ENCODE peak calls at places on chromosomes 2 and 18, in ten cellular contexts. V is AG04449, Q is kidney, F is IMR-90, Z is thoracic aorta, D is mucosa of descending colon, Y is astrocyte of the cerebellum, N is NB4, J is GM23338, W is GM12865. T is an unnamed sample.

GRCh38 chr18:23134780-23135678 is at the start of gene CABLES1:
- DNase-seq in V (no peak), Q (peak; percentile 90), F (peak; percentile 59), Z (no peak), D (peak; percentile 79), Y (no peak), N (peak; percentile 73), J (peak; percentile 69), W (peak; percentile 71), T (no peak)

GRCh38 chr2:55922488-55922887 is 1.1 kb downstream of the EFEMP1 start:
- DNase-seq in V (no peak), Q (no peak), F (peak; percentile 58), Z (no peak), D (no peak), Y (no peak), N (no peak), J (peak; percentile 77), W (no peak), T (no peak)

GRCh38 chr2:238433941-238434845 is 7.5 kb downstream of the ASB1 start:
- DNase-seq in V (peak; percentile 83), Q (no peak), F (peak; percentile 96), Z (no peak), D (no peak), Y (no peak), N (no peak), J (no peak), W (no peak), T (no peak)

GRCh38 chr2:66601624-66602023 is 166.7 kb downstream of the MEIS1 start:
- DNase-seq in V (no peak), Q (no peak), F (no peak), Z (no peak), D (no peak), Y (no peak), N (no peak), J (no peak), W (no peak), T (no peak)

GRCh38 chr2:199310654-199311275 is 147.0 kb downstream of the SATB2 start:
- DNase-seq in V (no peak), Q (no peak), F (no peak), Z (no peak), D (no peak), Y (no peak), N (no peak), J (no peak), W (no peak), T (no peak)

GRCh38 chr2:70767699-70768584 is at the start of gene ADD2:
- DNase-seq in V (no peak), Q (no peak), F (peak; percentile 1), Z (no peak), D (peak; percentile 27), Y (no peak), N (peak; percentile 81), J (peak; percentile 83), W (peak; percentile 24), T (no peak)

GRCh38 chr2:226213717-226214116 is 585.9 kb downstream of the IRS1 start:
- DNase-seq in V (peak; percentile 75), Q (no peak), F (peak; percentile 88), Z (no peak), D (no peak), Y (peak; percentile 63), N (no peak), J (no peak), W (no peak), T (peak; percentile 21)

GRCh38 chr2:36459725-36460137 is 104.2 kb downstream of the CRIM1 start:
- DNase-seq in V (no peak), Q (no peak), F (peak; percentile 63), Z (no peak), D (peak; percentile 72), Y (no peak), N (peak; percentile 12), J (peak; percentile 84), W (no peak), T (no peak)

GRCh38 chr2:102932521-102932920 is 170.7 kb downstream of the TMEM182 start:
- DNase-seq in V (no peak), Q (no peak), F (no peak), Z (no peak), D (no peak), Y (no peak), N (no peak), J (no peak), W (no peak), T (no peak)

GRCh38 chr2:219727771-219728429 is 100.5 kb downstream of the SLC4A3 start:
- DNase-seq in V (no peak), Q (no peak), F (no peak), Z (no peak), D (no peak), Y (no peak), N (peak; percentile 49), J (no peak), W (no peak), T (no peak)

GRCh38 chr2:215850380-215850779 is 163.0 kb downstream of the MREG start:
- DNase-seq in V (no peak), Q (no peak), F (peak; percentile 26), Z (no peak), D (no peak), Y (no peak), N (no peak), J (no peak), W (no peak), T (no peak)

GRCh38 chr2:82819936-82820335 is 1639.1 kb downstream of the SUCLG1 start:
- DNase-seq in V (no peak), Q (no peak), F (no peak), Z (no peak), D (no peak), Y (peak; percentile 26), N (no peak), J (no peak), W (no peak), T (no peak)

GRCh38 chr2:78063246-78064020 is 541.3 kb upstream of the LRRTM4 start:
- DNase-seq in V (no peak), Q (no peak), F (no peak), Z (no peak), D (no peak), Y (no peak), N (no peak), J (no peak), W (no peak), T (no peak)

GRCh38 chr18:78924301-78925192 is 55.1 kb upstream of the SALL3 start:
- DNase-seq in V (no peak), Q (peak; percentile 48), F (no peak), Z (no peak), D (no peak), Y (no peak), N (no peak), J (no peak), W (no peak), T (no peak)

GRCh38 chr2:133053541-133053940 is 383.5 kb upstream of the LYPD1 start:
- DNase-seq in V (no peak), Q (no peak), F (no peak), Z (no peak), D (no peak), Y (no peak), N (no peak), J (no peak), W (no peak), T (no peak)

DNA sequence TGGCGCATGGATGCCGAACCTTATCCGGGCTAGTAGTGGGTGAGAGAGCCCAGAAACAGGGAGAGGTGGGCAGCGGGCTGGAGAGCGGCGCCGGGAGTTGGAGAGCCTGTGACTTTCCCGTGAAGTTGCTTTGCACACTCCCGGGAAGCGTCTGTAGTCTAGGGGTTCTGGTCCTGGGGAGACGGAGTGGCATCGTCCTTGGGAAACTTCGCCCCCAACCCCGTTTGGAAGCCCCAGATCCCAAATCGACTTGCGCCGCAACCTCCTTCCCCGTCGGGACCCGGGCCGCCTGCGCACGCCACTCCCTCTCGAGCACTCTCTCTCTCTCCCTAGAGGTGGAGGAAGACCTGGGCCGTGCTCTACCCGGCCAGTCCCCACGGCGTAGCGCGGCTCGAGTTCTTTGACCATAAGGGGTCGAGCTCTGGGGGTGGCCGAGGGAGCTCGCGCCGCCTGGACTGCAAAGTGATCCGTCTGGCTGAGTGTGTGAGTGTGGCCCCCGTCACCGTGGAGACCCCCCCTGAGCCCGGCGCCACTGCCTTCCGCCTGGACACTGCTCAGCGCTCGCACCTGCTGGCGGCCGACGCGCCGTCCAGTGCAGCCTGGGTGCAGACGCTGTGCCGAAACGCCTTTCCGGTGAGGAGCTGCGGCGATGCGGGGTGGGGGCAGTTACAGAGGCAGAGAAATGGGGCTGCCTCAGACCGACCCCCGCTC is 456 bp downstream of the DOK1 start:
- DNase-seq in V (no peak), Q (peak; percentile 85), F (peak; percentile 27), Z (no peak), D (peak; percentile 77), Y (no peak), N (peak; percentile 75), J (peak; percentile 66), W (peak; percentile 68), T (no peak)
- TF ChIP-seq CTCF in V (no peak), Q (no peak), F (no peak), Z (no peak), D (no peak), Y (no peak), N (no peak), J (no peak), W (no peak), T (no peak)

GRCh38 chr2:1742300-1742679 is 2.0 kb downstream of the PXDN start:
- DNase-seq in V (no peak), Q (no peak), F (peak; percentile 67), Z (no peak), D (no peak), Y (no peak), N (peak; percentile 44), J (no peak), W (no peak), T (no peak)
- H3K4me3 ChIP-seq in V (peak overlapping the region; percentile 75), Q (no peak overlapping the region), F (peak overlapping the region; percentile 52), Z (peak overlapping the region; percentile 94), D (no peak overlapping the region), Y (peak overlapping the region; percentile 78), N (peak overlapping the region; percentile 66), J (peak overlapping the region; percentile 94), W (no peak overlapping the region), T (peak overlapping the region; percentile 67)

DNA sequence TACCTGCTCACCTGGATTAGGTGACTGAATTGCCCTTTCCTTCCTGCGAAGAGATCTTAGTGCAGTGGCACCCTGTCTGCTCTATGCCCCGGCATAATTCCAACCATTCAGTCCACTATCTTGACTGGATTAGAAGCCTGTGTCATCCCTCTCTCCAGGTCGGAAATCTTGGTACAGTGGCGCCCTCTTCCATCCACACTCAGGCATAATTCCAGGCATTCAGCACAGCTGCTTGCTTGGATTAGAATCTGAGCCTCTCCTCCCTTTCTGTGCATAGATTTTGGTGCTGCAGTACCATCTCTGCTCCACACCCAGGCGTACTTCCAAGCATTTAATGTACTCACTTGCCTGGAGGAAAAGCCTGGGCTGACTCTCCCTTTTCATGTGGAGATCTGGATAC is 1389.3 kb upstream of the TMEFF2 start:
- DNase-seq in V (no peak), Q (no peak), F (peak; percentile 0), Z (no peak), D (no peak), Y (no peak), N (peak; percentile 11), J (peak; percentile 79), W (no peak), T (no peak)
- TF ChIP-seq CTCF in V (no peak), Q (peak; percentile 28), F (no peak), Z (no peak), D (no peak), Y (peak; percentile 33), N (no peak), J (peak; percentile 59), W (no peak), T (no peak)

DNA sequence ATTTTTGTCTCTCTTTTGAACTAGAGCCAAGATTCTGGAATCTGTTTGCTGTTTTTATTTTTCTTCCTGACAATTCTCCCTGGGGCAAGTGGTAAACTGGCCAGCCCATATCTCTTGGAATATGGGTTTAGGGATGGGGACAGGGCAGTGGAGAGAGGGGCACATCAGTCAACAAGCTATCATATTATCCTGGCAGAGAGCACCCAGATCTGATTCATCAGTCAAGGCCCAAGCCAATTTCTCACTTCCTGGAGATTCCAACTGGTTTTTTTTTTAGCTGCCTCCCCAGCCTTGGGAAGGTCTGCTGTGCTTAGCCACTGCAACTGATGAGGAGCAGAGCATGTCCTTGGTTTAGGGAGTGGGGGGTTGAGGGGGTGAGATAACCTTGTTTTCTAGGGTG is 52.3 kb downstream of the ARHGAP28 start:
- DNase-seq in V (no peak), Q (no peak), F (peak; percentile 65), Z (no peak), D (no peak), Y (no peak), N (no peak), J (no peak), W (no peak), T (peak; percentile 42)
- H3K4me3 ChIP-seq in V (no peak overlapping the region), Q (no peak overlapping the region), F (no peak overlapping the region), Z (no peak overlapping the region), D (no peak overlapping the region), Y (no peak overlapping the region), N (no peak overlapping the region), J (no peak overlapping the region), W (no peak overlapping the region), T (no peak overlapping the region)